ENCODE peak calls at places on chromosomes 3 and 15, in seven cellular contexts. One of them, this sample, is unnamed.

GRCh38 chr3:77296527-77296926 is 256.6 kb downstream of the ROBO2 start:
- DNase-seq in iris pigment epithelial cell: peak
- DNase-seq in CD8-positive, alpha-beta T cell: no peak
- DNase-seq in CD14-positive monocyte: no peak
- DNase-seq in dorsolateral prefrontal cortex: no peak
- DNase-seq in GM04503: no peak
- DNase-seq in SHP77 treated with DMSO at 0.1 percent for 48 hours: no peak
- DNase-seq in this sample: no peak

GRCh38 chr3:184156522-184156955 is 1.4 kb downstream of the DVL3 start:
- DNase-seq in iris pigment epithelial cell: peak
- DNase-seq in CD8-positive, alpha-beta T cell: no peak
- DNase-seq in CD14-positive monocyte: no peak
- DNase-seq in dorsolateral prefrontal cortex: no peak
- DNase-seq in GM04503: no peak
- DNase-seq in SHP77 treated with DMSO at 0.1 percent for 48 hours: no peak
- DNase-seq in this sample: no peak

GRCh38 chr3:33883538-33884203 is 85.2 kb downstream of the PDCD6IP start:
- DNase-seq in iris pigment epithelial cell: peak
- DNase-seq in CD8-positive, alpha-beta T cell: no peak
- DNase-seq in CD14-positive monocyte: no peak
- DNase-seq in dorsolateral prefrontal cortex: no peak
- DNase-seq in GM04503: peak
- DNase-seq in SHP77 treated with DMSO at 0.1 percent for 48 hours: no peak
- DNase-seq in this sample: no peak

GRCh38 chr3:104069114-104069513 is 1297.6 kb upstream of the ALCAM start:
- DNase-seq in iris pigment epithelial cell: peak
- DNase-seq in CD8-positive, alpha-beta T cell: no peak
- DNase-seq in CD14-positive monocyte: no peak
- DNase-seq in dorsolateral prefrontal cortex: no peak
- DNase-seq in GM04503: no peak
- DNase-seq in SHP77 treated with DMSO at 0.1 percent for 48 hours: no peak
- DNase-seq in this sample: no peak

GRCh38 chr15:85494035-85494793 is 113.8 kb downstream of the AKAP13 start:
- DNase-seq in iris pigment epithelial cell: peak
- DNase-seq in CD8-positive, alpha-beta T cell: no peak
- DNase-seq in CD14-positive monocyte: no peak
- DNase-seq in dorsolateral prefrontal cortex: no peak
- DNase-seq in GM04503: peak
- DNase-seq in SHP77 treated with DMSO at 0.1 percent for 48 hours: peak
- DNase-seq in this sample: no peak

GRCh38 chr3:27431116-27431515 is 53.1 kb downstream of the SLC4A7 start:
- DNase-seq in iris pigment epithelial cell: peak
- DNase-seq in CD8-positive, alpha-beta T cell: no peak
- DNase-seq in CD14-positive monocyte: no peak
- DNase-seq in dorsolateral prefrontal cortex: no peak
- DNase-seq in GM04503: peak
- DNase-seq in SHP77 treated with DMSO at 0.1 percent for 48 hours: no peak
- DNase-seq in this sample: no peak

GRCh38 chr3:101484805-101485620 is 28.0 kb downstream of the SENP7 start:
- DNase-seq in iris pigment epithelial cell: peak
- DNase-seq in CD8-positive, alpha-beta T cell: no peak
- DNase-seq in CD14-positive monocyte: no peak
- DNase-seq in dorsolateral prefrontal cortex: no peak
- DNase-seq in GM04503: no peak
- DNase-seq in SHP77 treated with DMSO at 0.1 percent for 48 hours: no peak
- DNase-seq in this sample: no peak

GRCh38 chr3:15330031-15330596 is 2.3 kb downstream of the SH3BP5 start:
- DNase-seq in iris pigment epithelial cell: peak
- DNase-seq in CD8-positive, alpha-beta T cell: no peak
- DNase-seq in CD14-positive monocyte: no peak
- DNase-seq in dorsolateral prefrontal cortex: no peak
- DNase-seq in GM04503: peak
- DNase-seq in SHP77 treated with DMSO at 0.1 percent for 48 hours: no peak
- DNase-seq in this sample: no peak

GRCh38 chr15:87777054-87777498 is 479.5 kb downstream of the NTRK3 start:
- DNase-seq in iris pigment epithelial cell: peak
- DNase-seq in CD8-positive, alpha-beta T cell: no peak
- DNase-seq in CD14-positive monocyte: no peak
- DNase-seq in dorsolateral prefrontal cortex: no peak
- DNase-seq in GM04503: peak
- DNase-seq in SHP77 treated with DMSO at 0.1 percent for 48 hours: no peak
- DNase-seq in this sample: no peak

GRCh38 chr3:182949688-182950087 is 30.6 kb downstream of the DCUN1D1 start:
- DNase-seq in iris pigment epithelial cell: no peak
- DNase-seq in CD8-positive, alpha-beta T cell: no peak
- DNase-seq in CD14-positive monocyte: no peak
- DNase-seq in dorsolateral prefrontal cortex: no peak
- DNase-seq in GM04503: no peak
- DNase-seq in SHP77 treated with DMSO at 0.1 percent for 48 hours: no peak
- DNase-seq in this sample: no peak

This sample was measured in cerebellar nuclear complex.